ENCODE peak calls at places on chromosomes 5 and 9, in nine cellular contexts. One of them, this sample, is unnamed. For H3K4me1 and H3K9me3, the result is how much of the 10 kb centered on the place peaks cover.

GRCh38 chr9:33105504-33105903 is 29.0 kb upstream of the SMU1 start:
- DNase-seq in sigmoid colon: no peak
- DNase-seq in trophoblast cell: no peak
- DNase-seq in CD8-positive, alpha-beta T cell: no peak
- DNase-seq in adipocyte: no peak
- DNase-seq in mucosa of descending colon: no peak
- DNase-seq in iPS DF 6.9: no peak
- DNase-seq in ovary: no peak
- DNase-seq in right atrium auricular region: no peak
- DNase-seq in this sample: no peak

GRCh38 chr5:96572864-96573512 is 89.2 kb upstream of the CAST start:
- DNase-seq in sigmoid colon: no peak
- DNase-seq in trophoblast cell: no peak
- DNase-seq in CD8-positive, alpha-beta T cell: no peak
- DNase-seq in adipocyte: peak
- DNase-seq in mucosa of descending colon: no peak
- DNase-seq in iPS DF 6.9: no peak
- DNase-seq in ovary: no peak
- DNase-seq in right atrium auricular region: no peak
- DNase-seq in this sample: no peak

GRCh38 chr9:93673844-93674334 is 97.5 kb downstream of the PHF2 start:
- DNase-seq in sigmoid colon: peak
- DNase-seq in trophoblast cell: no peak
- DNase-seq in CD8-positive, alpha-beta T cell: peak
- DNase-seq in adipocyte: no peak
- DNase-seq in mucosa of descending colon: no peak
- DNase-seq in iPS DF 6.9: no peak
- DNase-seq in ovary: peak
- DNase-seq in right atrium auricular region: peak
- DNase-seq in this sample: peak

GRCh38 chr9:21077842-21078241 is at the start of gene IFNB1:
- DNase-seq in sigmoid colon: no peak
- DNase-seq in trophoblast cell: no peak
- DNase-seq in CD8-positive, alpha-beta T cell: no peak
- DNase-seq in adipocyte: no peak
- DNase-seq in mucosa of descending colon: no peak
- DNase-seq in iPS DF 6.9: no peak
- DNase-seq in ovary: no peak
- DNase-seq in right atrium auricular region: no peak
- DNase-seq in this sample: no peak

GRCh38 chr5:142795246-142795645 is 25.1 kb downstream of the ARHGAP26 start:
- DNase-seq in sigmoid colon: no peak
- DNase-seq in trophoblast cell: no peak
- DNase-seq in CD8-positive, alpha-beta T cell: no peak
- DNase-seq in adipocyte: no peak
- DNase-seq in mucosa of descending colon: no peak
- DNase-seq in iPS DF 6.9: no peak
- DNase-seq in ovary: no peak
- DNase-seq in right atrium auricular region: no peak
- DNase-seq in this sample: no peak

GRCh38 chr9:130287736-130288135 is 22.2 kb downstream of the HMCN2 start:
- DNase-seq in sigmoid colon: no peak
- DNase-seq in trophoblast cell: no peak
- DNase-seq in CD8-positive, alpha-beta T cell: no peak
- DNase-seq in adipocyte: no peak
- DNase-seq in mucosa of descending colon: no peak
- DNase-seq in iPS DF 6.9: no peak
- DNase-seq in ovary: no peak
- DNase-seq in right atrium auricular region: no peak
- DNase-seq in this sample: peak

GRCh38 chr5:66849803-66850202 is 253.6 kb downstream of the MAST4 start:
- DNase-seq in sigmoid colon: no peak
- DNase-seq in trophoblast cell: peak
- DNase-seq in CD8-positive, alpha-beta T cell: no peak
- DNase-seq in adipocyte: peak
- DNase-seq in mucosa of descending colon: no peak
- DNase-seq in iPS DF 6.9: no peak
- DNase-seq in ovary: no peak
- DNase-seq in right atrium auricular region: no peak
- DNase-seq in this sample: no peak

GRCh38 chr9:102550266-102550665 is 444.9 kb upstream of the CYLC2 start:
- DNase-seq in sigmoid colon: no peak
- DNase-seq in trophoblast cell: no peak
- DNase-seq in CD8-positive, alpha-beta T cell: no peak
- DNase-seq in adipocyte: no peak
- DNase-seq in mucosa of descending colon: no peak
- DNase-seq in iPS DF 6.9: no peak
- DNase-seq in ovary: no peak
- DNase-seq in right atrium auricular region: no peak
- DNase-seq in this sample: no peak

GRCh38 chr5:60700347-60700815 is 415 bp upstream of the DEPDC1B start:
- DNase-seq in sigmoid colon: no peak
- DNase-seq in trophoblast cell: peak
- DNase-seq in CD8-positive, alpha-beta T cell: peak
- DNase-seq in adipocyte: peak
- DNase-seq in mucosa of descending colon: no peak
- DNase-seq in iPS DF 6.9: no peak
- DNase-seq in ovary: no peak
- DNase-seq in right atrium auricular region: no peak
- DNase-seq in this sample: no peak

GRCh38 chr5:53194086-53194485 is 84.5 kb upstream of the MOCS2 start:
- DNase-seq in sigmoid colon: no peak
- DNase-seq in trophoblast cell: no peak
- DNase-seq in CD8-positive, alpha-beta T cell: no peak
- DNase-seq in adipocyte: peak
- DNase-seq in mucosa of descending colon: no peak
- DNase-seq in iPS DF 6.9: no peak
- DNase-seq in ovary: no peak
- DNase-seq in right atrium auricular region: no peak
- DNase-seq in this sample: no peak

GRCh38 chr5:110536120-110537115 is 190.1 kb downstream of the TMEM232 start:
- DNase-seq in sigmoid colon: no peak
- DNase-seq in trophoblast cell: no peak
- DNase-seq in CD8-positive, alpha-beta T cell: no peak
- DNase-seq in adipocyte: peak
- DNase-seq in mucosa of descending colon: no peak
- DNase-seq in iPS DF 6.9: peak
- DNase-seq in ovary: no peak
- DNase-seq in right atrium auricular region: no peak
- DNase-seq in this sample: no peak
- H3K4me3 ChIP-seq in sigmoid colon: no peak
- H3K4me3 ChIP-seq in trophoblast cell: no peak
- H3K4me3 ChIP-seq in CD8-positive, alpha-beta T cell: no peak
- H3K4me3 ChIP-seq in adipocyte: no peak
- H3K4me3 ChIP-seq in mucosa of descending colon: no peak
- H3K4me3 ChIP-seq in iPS DF 6.9: no peak
- H3K4me3 ChIP-seq in ovary: no peak
- H3K4me3 ChIP-seq in right atrium auricular region: no peak
- H3K4me3 ChIP-seq in this sample: no peak

GRCh38 chr5:14213253-14213652 is 70.1 kb downstream of the TRIO start:
- DNase-seq in sigmoid colon: no peak
- DNase-seq in trophoblast cell: no peak
- DNase-seq in CD8-positive, alpha-beta T cell: no peak
- DNase-seq in adipocyte: no peak
- DNase-seq in mucosa of descending colon: no peak
- DNase-seq in iPS DF 6.9: no peak
- DNase-seq in ovary: no peak
- DNase-seq in right atrium auricular region: no peak
- DNase-seq in this sample: no peak

GRCh38 chr5:14211818-14212799 is 69.0 kb downstream of the TRIO start:
- DNase-seq in sigmoid colon: no peak
- DNase-seq in trophoblast cell: no peak
- DNase-seq in CD8-positive, alpha-beta T cell: no peak
- DNase-seq in adipocyte: no peak
- DNase-seq in mucosa of descending colon: no peak
- DNase-seq in iPS DF 6.9: no peak
- DNase-seq in ovary: no peak
- DNase-seq in right atrium auricular region: no peak
- DNase-seq in this sample: no peak

GRCh38 chr5:14215901-14216300 is 72.8 kb downstream of the TRIO start:
- DNase-seq in sigmoid colon: no peak
- DNase-seq in trophoblast cell: no peak
- DNase-seq in CD8-positive, alpha-beta T cell: no peak
- DNase-seq in adipocyte: no peak
- DNase-seq in mucosa of descending colon: no peak
- DNase-seq in iPS DF 6.9: no peak
- DNase-seq in ovary: no peak
- DNase-seq in right atrium auricular region: no peak
- DNase-seq in this sample: no peak

GRCh38 chr5:14212838-14213237 is 69.7 kb downstream of the TRIO start:
- DNase-seq in sigmoid colon: no peak
- DNase-seq in trophoblast cell: no peak
- DNase-seq in CD8-positive, alpha-beta T cell: no peak
- DNase-seq in adipocyte: no peak
- DNase-seq in mucosa of descending colon: no peak
- DNase-seq in iPS DF 6.9: no peak
- DNase-seq in ovary: no peak
- DNase-seq in right atrium auricular region: no peak
- DNase-seq in this sample: no peak

DNA sequence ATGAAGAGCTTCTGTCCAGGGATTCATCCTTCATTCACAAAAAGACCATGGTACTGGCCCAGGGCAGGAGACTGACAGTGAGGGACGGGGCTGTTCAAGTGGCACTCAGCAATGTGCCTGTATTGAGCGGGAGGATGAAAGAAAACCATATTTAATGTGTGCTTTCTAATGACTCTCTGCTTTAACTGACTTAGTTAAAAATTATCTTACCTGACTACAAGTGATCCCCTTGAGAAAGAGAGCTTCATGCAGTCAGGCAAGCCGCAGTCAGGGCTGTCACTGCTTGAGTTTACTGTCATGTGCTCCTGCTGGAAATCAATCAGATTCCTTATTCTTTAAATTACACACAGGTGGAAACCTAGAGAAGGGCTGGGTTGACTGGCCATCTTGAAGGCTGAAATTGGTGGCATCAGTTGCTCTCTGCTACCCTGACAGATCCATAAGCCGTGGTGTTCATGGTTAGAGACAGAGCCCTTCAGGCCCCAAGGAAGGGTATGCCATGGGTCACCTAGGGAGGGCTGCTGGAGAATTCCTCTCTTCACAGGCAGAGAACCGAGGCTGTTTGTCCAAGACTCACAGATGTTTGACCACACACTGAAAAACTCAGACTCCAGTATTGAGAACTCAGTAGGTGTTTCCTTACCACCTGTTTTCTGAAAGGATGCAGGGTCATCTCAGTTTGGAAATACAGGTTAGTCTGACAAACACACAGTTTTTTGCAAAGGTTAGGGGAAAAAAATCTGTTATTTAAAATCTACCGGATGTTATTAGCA is 70.9 kb downstream of the TRIO start:
- DNase-seq in sigmoid colon: no peak
- DNase-seq in trophoblast cell: no peak
- DNase-seq in CD8-positive, alpha-beta T cell: no peak
- DNase-seq in adipocyte: no peak
- DNase-seq in mucosa of descending colon: no peak
- DNase-seq in iPS DF 6.9: no peak
- DNase-seq in ovary: no peak
- DNase-seq in right atrium auricular region: no peak
- DNase-seq in this sample: no peak
- H3K4me1 ChIP-seq in sigmoid colon: half or more
- H3K4me1 ChIP-seq in trophoblast cell: under half
- H3K4me1 ChIP-seq in CD8-positive, alpha-beta T cell: under half
- H3K4me1 ChIP-seq in adipocyte: under half
- H3K4me1 ChIP-seq in mucosa of descending colon: half or more
- H3K4me1 ChIP-seq in iPS DF 6.9: under half
- H3K4me1 ChIP-seq in ovary: under half
- H3K4me1 ChIP-seq in right atrium auricular region: under half
- H3K4me1 ChIP-seq in this sample: under half

GRCh38 chr9:24245988-24246387 is 299.7 kb downstream of the IZUMO3 start:
- DNase-seq in sigmoid colon: no peak
- DNase-seq in trophoblast cell: peak
- DNase-seq in CD8-positive, alpha-beta T cell: no peak
- DNase-seq in adipocyte: peak
- DNase-seq in mucosa of descending colon: no peak
- DNase-seq in iPS DF 6.9: peak
- DNase-seq in ovary: no peak
- DNase-seq in right atrium auricular region: no peak
- DNase-seq in this sample: peak
- H3K9me3 ChIP-seq in sigmoid colon: under half
- H3K9me3 ChIP-seq in trophoblast cell: under half
- H3K9me3 ChIP-seq in CD8-positive, alpha-beta T cell: under half
- H3K9me3 ChIP-seq in adipocyte: under half
- H3K9me3 ChIP-seq in mucosa of descending colon: under half
- H3K9me3 ChIP-seq in iPS DF 6.9: under half
- H3K9me3 ChIP-seq in ovary: under half
- H3K9me3 ChIP-seq in right atrium auricular region: under half
- H3K9me3 ChIP-seq in this sample: under half

GRCh38 chr5:38443390-38443789 is 113.1 kb downstream of the LIFR start:
- DNase-seq in sigmoid colon: no peak
- DNase-seq in trophoblast cell: peak
- DNase-seq in CD8-positive, alpha-beta T cell: no peak
- DNase-seq in adipocyte: no peak
- DNase-seq in mucosa of descending colon: no peak
- DNase-seq in iPS DF 6.9: no peak
- DNase-seq in ovary: no peak
- DNase-seq in right atrium auricular region: no peak
- DNase-seq in this sample: no peak

GRCh38 chr5:38445374-38446028 is 110.9 kb downstream of the LIFR start:
- DNase-seq in sigmoid colon: no peak
- DNase-seq in trophoblast cell: no peak
- DNase-seq in CD8-positive, alpha-beta T cell: no peak
- DNase-seq in adipocyte: no peak
- DNase-seq in mucosa of descending colon: no peak
- DNase-seq in iPS DF 6.9: no peak
- DNase-seq in ovary: no peak
- DNase-seq in right atrium auricular region: no peak
- DNase-seq in this sample: peak

GRCh38 chr5:38447786-38448185 is 108.7 kb downstream of the LIFR start:
- DNase-seq in sigmoid colon: no peak
- DNase-seq in trophoblast cell: no peak
- DNase-seq in CD8-positive, alpha-beta T cell: no peak
- DNase-seq in adipocyte: peak
- DNase-seq in mucosa of descending colon: no peak
- DNase-seq in iPS DF 6.9: no peak
- DNase-seq in ovary: no peak
- DNase-seq in right atrium auricular region: no peak
- DNase-seq in this sample: no peak

GRCh38 chr5:38448553-38449350 is 107.7 kb downstream of the LIFR start:
- DNase-seq in sigmoid colon: no peak
- DNase-seq in trophoblast cell: no peak
- DNase-seq in CD8-positive, alpha-beta T cell: no peak
- DNase-seq in adipocyte: no peak
- DNase-seq in mucosa of descending colon: no peak
- DNase-seq in iPS DF 6.9: no peak
- DNase-seq in ovary: no peak
- DNase-seq in right atrium auricular region: no peak
- DNase-seq in this sample: no peak

DNA sequence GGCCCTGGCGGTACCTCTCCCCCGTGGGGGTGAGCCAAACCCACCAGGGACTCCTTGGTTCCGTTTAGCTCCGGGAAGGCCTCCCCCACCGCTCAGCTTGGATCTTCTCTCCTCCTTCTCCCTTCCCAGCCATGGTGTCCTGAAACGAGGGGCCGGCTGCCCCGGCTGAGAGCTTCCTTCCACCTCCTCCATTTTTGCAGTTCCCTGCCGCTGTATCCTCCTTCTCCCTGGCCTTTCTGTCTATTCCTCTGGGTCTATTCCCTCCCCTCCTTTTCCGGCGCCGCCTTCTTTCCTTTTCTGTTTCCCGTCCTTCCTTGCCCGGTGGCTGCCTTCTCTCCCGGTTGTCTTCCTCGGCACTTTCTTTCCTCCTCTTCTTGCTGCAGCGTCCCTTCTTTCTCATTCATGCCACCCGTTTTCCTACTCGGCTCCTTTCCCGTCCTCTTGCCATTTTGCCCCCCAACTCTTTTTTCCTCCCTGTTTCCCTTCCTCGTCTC is 110.4 kb downstream of the LIFR start:
- DNase-seq in sigmoid colon: no peak
- DNase-seq in trophoblast cell: no peak
- DNase-seq in CD8-positive, alpha-beta T cell: no peak
- DNase-seq in adipocyte: no peak
- DNase-seq in mucosa of descending colon: no peak
- DNase-seq in iPS DF 6.9: no peak
- DNase-seq in ovary: no peak
- DNase-seq in right atrium auricular region: no peak
- DNase-seq in this sample: no peak
- H3K4me3 ChIP-seq in sigmoid colon: peak
- H3K4me3 ChIP-seq in trophoblast cell: no peak
- H3K4me3 ChIP-seq in CD8-positive, alpha-beta T cell: no peak
- H3K4me3 ChIP-seq in adipocyte: peak
- H3K4me3 ChIP-seq in mucosa of descending colon: no peak
- H3K4me3 ChIP-seq in iPS DF 6.9: no peak
- H3K4me3 ChIP-seq in ovary: no peak
- H3K4me3 ChIP-seq in right atrium auricular region: peak
- H3K4me3 ChIP-seq in this sample: no peak

This sample was measured in HAP-1.